ENCODE peak calls at places on chromosomes 13 and 19, in eight cellular contexts. N is psoas muscle, F is left lung, P is lower lobe of right lung, Q is GM23338, M is fibroblast of lung, S is prostate gland, L is SK-N-SH. K is an unnamed sample.

GRCh38 chr19:39941151-39941550 is 6.7 kb upstream of the FCGBP start:
- DNase-seq in F (no peak), M (no peak), L (no peak), Q (no peak), S (no peak), N (no peak), P (no peak), K (no peak)

GRCh38 chr13:39350461-39350881 is 252.5 kb downstream of the LHFPL6 start:
- DNase-seq in M (no peak), P (no peak), L (no peak), Q (peak; percentile 49), F (no peak), N (no peak), S (no peak), K (no peak)

GRCh38 chr13:73625562-73626339 is 508.5 kb downstream of the KLF12 start:
- DNase-seq in M (no peak), L (no peak), F (no peak), Q (no peak), S (no peak), N (no peak), P (no peak), K (no peak)

GRCh38 chr13:114005206-114005720 is 31.4 kb upstream of the C13orf46 start:
- DNase-seq in F (no peak), L (no peak), P (no peak), M (no peak), N (peak; percentile 44), Q (no peak), S (no peak), K (no peak)

GRCh38 chr19:34504273-34504808 is 22.8 kb downstream of the WTIP start:
- DNase-seq in M (no peak), Q (no peak), F (peak; percentile 19), L (no peak), N (no peak), P (no peak), S (no peak), K (no peak)

GRCh38 chr13:25860862-25861261 is 191.0 kb downstream of the SHISA2 start:
- DNase-seq in S (no peak), L (no peak), N (no peak), Q (no peak), M (peak; percentile 71), P (no peak), F (no peak), K (no peak)

GRCh38 chr19:38394488-38394887 is 6.0 kb downstream of the SPRED3 start:
- DNase-seq in N (no peak), F (no peak), S (no peak), P (no peak), L (no peak), Q (peak; percentile 99), M (peak; percentile 34), K (no peak)

GRCh38 chr13:92549275-92549674 is 677.3 kb upstream of the GPC6 start:
- DNase-seq in N (no peak), S (no peak), F (no peak), L (no peak), P (no peak), M (no peak), Q (no peak), K (no peak)

GRCh38 chr19:32976223-32976805 is 4.3 kb downstream of the FAAP24 start:
- DNase-seq in P (peak; percentile 81), N (peak; percentile 77), Q (peak; percentile 85), F (peak; percentile 73), L (peak; percentile 60), S (peak; percentile 72), M (peak; percentile 74), K (peak; percentile 49)

GRCh38 chr13:34155931-34156607 is 338.1 kb downstream of the RFC3 start:
- DNase-seq in Q (no peak), F (no peak), P (no peak), M (peak; percentile 23), S (no peak), N (no peak), L (no peak), K (no peak)

GRCh38 chr13:47039106-47039505 is 142.3 kb upstream of the HTR2A start:
- DNase-seq in F (no peak), Q (no peak), M (peak; percentile 80), P (no peak), L (no peak), N (no peak), S (no peak), K (no peak)

GRCh38 chr13:114151565-114152284 is 19.3 kb upstream of the RASA3 start:
- DNase-seq in P (peak; percentile 80), M (peak; percentile 50), Q (no peak), N (peak; percentile 75), L (no peak), S (peak; percentile 33), F (peak; percentile 72), K (no peak)

GRCh38 chr13:103960011-103960410 is 893.8 kb upstream of the SLC10A2 start:
- DNase-seq in P (no peak), Q (no peak), L (no peak), M (no peak), N (no peak), F (no peak), S (no peak), K (no peak)

GRCh38 chr13:106129993-106130392 is 405.5 kb downstream of the EFNB2 start:
- DNase-seq in F (no peak), S (no peak), N (no peak), L (no peak), P (no peak), Q (no peak), M (no peak), K (no peak)

GRCh38 chr19:50654882-50655281 is 5.6 kb downstream of the C19orf81 start:
- DNase-seq in P (no peak), N (no peak), F (no peak), Q (no peak), M (no peak), S (no peak), L (no peak), K (no peak)

GRCh38 chr13:27533155-27533643 is 82.8 kb upstream of the MTIF3 start:
- DNase-seq in L (peak; percentile 85), P (peak; percentile 91), F (peak; percentile 87), N (peak; percentile 90), S (peak; percentile 78), M (peak; percentile 69), Q (peak; percentile 89), K (peak; percentile 42)

GRCh38 chr19:30896551-30896950 is 452.7 kb downstream of the TSHZ3 start:
- DNase-seq in F (no peak), S (no peak), N (no peak), P (no peak), L (no peak), Q (peak; percentile 65), M (no peak), K (no peak)

GRCh38 chr19:39826311-39826945 is 7.5 kb downstream of the DYRK1B start:
- DNase-seq in S (no peak), M (no peak), L (no peak), Q (no peak), N (peak; percentile 57), P (no peak), F (no peak), K (no peak)

GRCh38 chr19:3508771-3509535 is 2.8 kb downstream of the FZR1 start:
- DNase-seq in Q (no peak), F (no peak), L (no peak), M (no peak), N (no peak), P (no peak), S (no peak), K (no peak)
- H3K4me1 ChIP-seq in Q (peaks cover 15% of the 10 kb centered on the region), F (peaks cover 5% of the 10 kb centered on the region), L (peaks cover 11% of the 10 kb centered on the region), M (no peaks in the 10 kb centered on the region), N (peaks cover 21% of the 10 kb centered on the region), P (peaks cover 16% of the 10 kb centered on the region), S (no peaks in the 10 kb centered on the region), K (peaks cover 3% of the 10 kb centered on the region)

GRCh38 chr19:2045501-2046045 is 5.5 kb downstream of the MKNK2 start:
- DNase-seq in M (no peak), P (no peak), L (no peak), Q (no peak), N (peak; percentile 84), S (no peak), F (no peak), K (no peak)

GRCh38 chr19:2048104-2048958 is 2.7 kb downstream of the MKNK2 start:
- DNase-seq in Q (no peak), L (no peak), P (no peak), F (no peak), M (no peak), N (peak; percentile 60), S (no peak), K (no peak)

GRCh38 chr19:2046046-2046907 is 4.8 kb downstream of the MKNK2 start:
- DNase-seq in P (no peak), F (no peak), Q (no peak), M (no peak), N (peak; percentile 62), S (no peak), L (no peak), K (no peak)

GRCh38 chr19:2047449-2048103 is 3.5 kb downstream of the MKNK2 start:
- DNase-seq in L (no peak), N (peak; percentile 93), S (no peak), P (peak; percentile 78), M (peak; percentile 53), F (peak; percentile 76), Q (no peak), K (no peak)

DNA sequence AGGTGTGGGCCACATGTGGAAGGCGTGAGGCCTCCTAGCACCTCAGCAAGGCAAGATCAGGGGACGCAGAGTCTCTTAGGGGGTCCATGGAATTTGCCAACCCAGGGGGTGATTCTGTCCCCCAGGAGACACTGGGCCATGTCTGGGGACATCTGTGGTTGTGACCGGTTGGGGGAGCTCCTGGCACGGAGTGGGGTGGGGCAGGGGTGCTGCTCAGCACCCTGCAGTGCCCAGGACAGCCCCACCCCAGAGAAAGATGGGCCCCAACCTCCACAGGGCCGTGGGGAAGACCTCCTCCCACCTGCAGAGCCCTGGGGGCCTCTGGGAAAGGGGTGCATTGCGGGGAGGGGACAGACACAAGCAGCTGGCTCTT is 4.0 kb downstream of the MKNK2 start:
- DNase-seq in F (no peak), N (no peak), P (no peak), Q (no peak), L (no peak), M (no peak), S (no peak), K (no peak)
- H3K4me1 ChIP-seq in F (peaks cover 61% of the 10 kb centered on the region), N (peaks cover 77% of the 10 kb centered on the region), P (peaks cover 84% of the 10 kb centered on the region), Q (peaks cover 15% of the 10 kb centered on the region), L (peaks cover 28% of the 10 kb centered on the region), M (peaks cover 27% of the 10 kb centered on the region), S (peaks cover 64% of the 10 kb centered on the region), K (peaks cover 39% of the 10 kb centered on the region)

GRCh38 chr19:52590728-52591127 is 20.6 kb downstream of the ZNF701 start:
- DNase-seq in S (no peak), F (no peak), L (no peak), P (no peak), M (no peak), Q (peak; percentile 62), N (no peak), K (no peak)

GRCh38 chr19:52592301-52592700 is 22.2 kb downstream of the ZNF701 start:
- DNase-seq in S (no peak), M (no peak), Q (no peak), P (no peak), L (peak; percentile 25), N (no peak), F (no peak), K (no peak)
- H3K4me1 ChIP-seq in S (no peaks in the 10 kb centered on the region), M (no peaks in the 10 kb centered on the region), Q (no peaks in the 10 kb centered on the region), P (no peaks in the 10 kb centered on the region), L (no peaks in the 10 kb centered on the region), N (no peaks in the 10 kb centered on the region), F (no peaks in the 10 kb centered on the region), K (no peaks in the 10 kb centered on the region)

GRCh38 chr19:10551698-10552301 is 8.1 kb downstream of the ATG4D start:
- DNase-seq in P (no peak), F (no peak), M (peak; percentile 22), N (no peak), S (no peak), L (no peak), Q (peak; percentile 69), K (no peak)
- H3K4me1 ChIP-seq in P (peaks cover 6% of the 10 kb centered on the region), F (no peaks in the 10 kb centered on the region), M (no peaks in the 10 kb centered on the region), N (no peaks in the 10 kb centered on the region), S (no peaks in the 10 kb centered on the region), L (no peaks in the 10 kb centered on the region), Q (no peaks in the 10 kb centered on the region), K (no peaks in the 10 kb centered on the region)